ENCODE peak calls at places on chromosomes 13 and 19, in five cellular contexts. J is H9, P is mesenchymal stem cell, W is H1, X is trophoblast cell. F is an unnamed sample.

GRCh38 chr19:47573076-47574026 is at the start of gene ZNF541:
- DNase-seq in J (no peak), P (no peak), W (no peak), X (peak), F (no peak)

GRCh38 chr19:47005873-47006272 is 13.8 kb upstream of the NPAS1 start:
- DNase-seq in J (peak), P (no peak), W (no peak), X (no peak), F (no peak)

GRCh38 chr13:45446181-45446580 is 18.6 kb upstream of the COG3 start:
- DNase-seq in J (no peak), P (no peak), W (no peak), X (peak), F (no peak)

GRCh38 chr13:105343134-105343806 is 1192.2 kb downstream of the EFNB2 start:
- DNase-seq in J (no peak), P (no peak), W (no peak), X (no peak), F (no peak)

GRCh38 chr19:18205180-18205915 is 1.5 kb upstream of the RAB3A start:
- DNase-seq in J (peak), P (peak), W (no peak), X (peak), F (no peak)

GRCh38 chr13:26425439-26426358 is 131.8 kb upstream of the WASF3 start:
- DNase-seq in J (no peak), P (peak), W (no peak), X (no peak), F (no peak)

GRCh38 chr19:50005428-50005827 is 19.7 kb downstream of the VRK3 start:
- DNase-seq in J (no peak), P (no peak), W (no peak), X (no peak), F (no peak)

GRCh38 chr19:38421856-38422255 is 4.2 kb downstream of the RASGRP4 start:
- DNase-seq in J (no peak), P (no peak), W (no peak), X (no peak), F (no peak)

GRCh38 chr19:18726846-18727245 is 43.4 kb downstream of the CRTC1 start:
- DNase-seq in J (no peak), P (no peak), W (no peak), X (no peak), F (no peak)

GRCh38 chr19:10086032-10086903 is at the start of gene SHFL:
- DNase-seq in J (peak), P (peak), W (no peak), X (no peak), F (peak)

GRCh38 chr19:13670846-13671245 is 93.5 kb upstream of the MRI1 start:
- DNase-seq in J (no peak), P (no peak), W (no peak), X (no peak), F (no peak)

GRCh38 chr19:56949651-56950050 is 109.1 kb upstream of the PEG3 start:
- DNase-seq in J (no peak), P (no peak), W (no peak), X (no peak), F (no peak)

GRCh38 chr19:10863107-10863700 is 8.1 kb upstream of the CARM1 start:
- DNase-seq in J (no peak), P (peak), W (no peak), X (peak), F (no peak)

GRCh38 chr13:39590466-39591036 is 12.4 kb downstream of the LHFPL6 start:
- DNase-seq in J (no peak), P (no peak), W (no peak), X (no peak), F (no peak)

GRCh38 chr13:22127277-22128143 is 456.6 kb downstream of the FGF9 start:
- DNase-seq in J (no peak), P (no peak), W (no peak), X (no peak), F (no peak)

GRCh38 chr19:13082192-13083007 is 20.3 kb downstream of the LYL1 start:
- DNase-seq in J (peak), P (peak), W (no peak), X (no peak), F (no peak)

GRCh38 chr13:41107584-41108014 is 25.0 kb downstream of the KBTBD6 start:
- DNase-seq in J (peak), P (no peak), W (no peak), X (no peak), F (no peak)

GRCh38 chr19:10812902-10813404 is 23.1 kb downstream of the TMED1 start:
- DNase-seq in J (no peak), P (peak), W (no peak), X (peak), F (no peak)

GRCh38 chr13:71417205-71417604 is 449.8 kb downstream of the DACH1 start:
- DNase-seq in J (no peak), P (peak), W (no peak), X (no peak), F (no peak)

GRCh38 chr19:16070366-16070990 is 5.8 kb upstream of the TPM4 start:
- DNase-seq in J (no peak), P (no peak), W (no peak), X (no peak), F (no peak)

GRCh38 chr13:98004107-98004506 is 50.6 kb downstream of the IPO5 start:
- DNase-seq in J (no peak), P (peak), W (no peak), X (no peak), F (no peak)

GRCh38 chr13:110338441-110339101 is 31.5 kb downstream of the COL4A2 start:
- DNase-seq in J (no peak), P (peak), W (no peak), X (peak), F (peak)

GRCh38 chr19:39341122-39341719 is 1.0 kb upstream of the SAMD4B start:
- DNase-seq in J (peak), P (no peak), W (no peak), X (no peak), F (no peak)

GRCh38 chr19:12784394-12784870 is 6.9 kb upstream of the JUNB start:
- DNase-seq in J (no peak), P (peak), W (no peak), X (no peak), F (no peak)

GRCh38 chr13:104592127-104592526 is 1525.9 kb upstream of the SLC10A2 start:
- DNase-seq in J (no peak), P (peak), W (no peak), X (no peak), F (no peak)

GRCh38 chr13:72221276-72221962 is 354.4 kb upstream of the DACH1 start:
- DNase-seq in J (peak), P (peak), W (peak), X (peak), F (no peak)

GRCh38 chr19:5293607-5294089 is 47.0 kb downstream of the PTPRS start:
- DNase-seq in J (peak), P (peak), W (no peak), X (no peak), F (peak)

GRCh38 chr19:58277748-58278147 is 1.0 kb upstream of the ZNF8 start:
- DNase-seq in J (no peak), P (no peak), W (no peak), X (no peak), F (no peak)

GRCh38 chr13:74136089-74136658 is 2.0 kb upstream of the KLF12 start:
- DNase-seq in J (no peak), P (peak), W (no peak), X (no peak), F (no peak)

GRCh38 chr19:15251749-15252397 is 19.6 kb upstream of the EPHX3 start:
- DNase-seq in J (peak), P (peak), W (peak), X (peak), F (peak)

GRCh38 chr19:808176-808741 is 11.0 kb downstream of the PTBP1 start:
- DNase-seq in J (no peak), P (no peak), W (no peak), X (no peak), F (no peak)

GRCh38 chr19:54653181-54653809 is 9.5 kb upstream of the LILRB4 start:
- DNase-seq in J (no peak), P (peak), W (no peak), X (no peak), F (no peak)

GRCh38 chr19:16856091-16856490 is 26.9 kb downstream of the SIN3B start:
- DNase-seq in J (no peak), P (no peak), W (no peak), X (no peak), F (no peak)

GRCh38 chr13:59588717-59589067 is 575.0 kb downstream of the DIAPH3 start:
- DNase-seq in J (no peak), P (no peak), W (no peak), X (no peak), F (no peak)

GRCh38 chr19:1183543-1184172 is 9.6 kb upstream of the SBNO2 start:
- DNase-seq in J (peak), P (peak), W (no peak), X (peak), F (no peak)

DNA sequence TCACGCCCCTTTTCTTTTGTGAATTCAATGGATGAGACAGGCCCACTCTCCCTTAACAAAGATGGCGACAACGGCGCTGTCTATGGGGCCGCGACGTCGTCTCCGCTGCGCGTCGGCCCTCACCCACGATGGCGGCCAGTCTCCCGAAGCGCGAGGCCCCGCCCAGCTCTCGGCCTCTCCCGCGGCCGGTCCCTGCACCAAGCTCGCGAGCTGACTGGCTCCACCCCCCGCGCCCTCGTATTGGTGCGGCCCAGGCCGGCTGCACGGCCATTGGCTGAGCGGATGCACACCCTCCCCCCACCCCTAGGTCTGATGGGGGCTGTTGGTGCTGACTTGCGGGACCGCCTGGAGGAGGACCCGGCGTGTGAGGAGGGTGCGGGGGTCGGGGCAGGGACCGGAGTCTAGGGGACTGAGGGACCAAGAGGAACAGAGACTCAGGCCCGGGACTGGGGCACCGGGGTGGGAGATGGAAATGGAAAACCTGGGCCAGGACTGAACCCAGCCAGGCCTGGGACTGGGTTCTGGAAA is 4.8 kb downstream of the SPHK2 start:
- DNase-seq in J (peak), P (peak), W (peak), X (peak), F (peak)
- H3K18ac ChIP-seq in J (peak), P (no peak), W (peak), X (peak), F (peak)

GRCh38 chr13:23806874-23807522 is 82.2 kb downstream of the MIPEP start:
- DNase-seq in J (no peak), P (no peak), W (no peak), X (no peak), F (no peak)

GRCh38 chr13:23804166-23804565 is 85.0 kb downstream of the MIPEP start:
- DNase-seq in J (no peak), P (no peak), W (no peak), X (no peak), F (no peak)

GRCh38 chr13:23808803-23809202 is 80.4 kb downstream of the MIPEP start:
- DNase-seq in J (no peak), P (no peak), W (no peak), X (peak), F (no peak)

GRCh38 chr13:23801141-23801540 is 88.1 kb downstream of the MIPEP start:
- DNase-seq in J (no peak), P (no peak), W (no peak), X (peak), F (no peak)

GRCh38 chr13:23805015-23805583 is 84.1 kb downstream of the MIPEP start:
- DNase-seq in J (no peak), P (no peak), W (no peak), X (no peak), F (no peak)
- H2BK12ac ChIP-seq in J (no peak), P (no peak), W (no peak), X (no peak), F (no peak)

GRCh38 chr13:75717525-75717924 is 81.4 kb downstream of the LMO7 start:
- DNase-seq in J (no peak), P (no peak), W (no peak), X (no peak), F (no peak)

GRCh38 chr13:75715598-75716523 is 79.7 kb downstream of the LMO7 start:
- DNase-seq in J (no peak), P (peak), W (no peak), X (no peak), F (no peak)

DNA sequence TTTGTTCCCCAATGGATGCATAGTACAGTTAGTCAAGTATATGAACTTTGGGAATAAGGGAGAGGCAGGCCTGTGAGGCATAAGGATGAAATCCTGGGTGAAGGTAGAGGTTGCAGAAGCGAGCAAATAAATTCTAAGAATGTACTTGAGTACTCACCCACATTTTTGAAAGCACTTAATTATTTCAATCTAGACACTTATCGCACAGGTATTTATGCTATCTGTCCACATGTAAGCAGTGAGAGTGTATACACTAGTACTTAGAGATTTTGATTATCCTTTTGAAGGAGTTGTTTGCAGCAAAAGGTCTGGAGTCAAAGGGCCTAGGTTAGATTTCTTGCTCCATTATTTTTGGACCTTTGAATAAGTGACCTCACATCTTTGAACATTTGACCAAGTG is 77.7 kb downstream of the LMO7 start:
- DNase-seq in J (no peak), P (no peak), W (no peak), X (peak), F (no peak)
- H2BK5ac ChIP-seq in J (no peak), P (no peak), W (no peak), X (no peak), F (no peak)

DNA sequence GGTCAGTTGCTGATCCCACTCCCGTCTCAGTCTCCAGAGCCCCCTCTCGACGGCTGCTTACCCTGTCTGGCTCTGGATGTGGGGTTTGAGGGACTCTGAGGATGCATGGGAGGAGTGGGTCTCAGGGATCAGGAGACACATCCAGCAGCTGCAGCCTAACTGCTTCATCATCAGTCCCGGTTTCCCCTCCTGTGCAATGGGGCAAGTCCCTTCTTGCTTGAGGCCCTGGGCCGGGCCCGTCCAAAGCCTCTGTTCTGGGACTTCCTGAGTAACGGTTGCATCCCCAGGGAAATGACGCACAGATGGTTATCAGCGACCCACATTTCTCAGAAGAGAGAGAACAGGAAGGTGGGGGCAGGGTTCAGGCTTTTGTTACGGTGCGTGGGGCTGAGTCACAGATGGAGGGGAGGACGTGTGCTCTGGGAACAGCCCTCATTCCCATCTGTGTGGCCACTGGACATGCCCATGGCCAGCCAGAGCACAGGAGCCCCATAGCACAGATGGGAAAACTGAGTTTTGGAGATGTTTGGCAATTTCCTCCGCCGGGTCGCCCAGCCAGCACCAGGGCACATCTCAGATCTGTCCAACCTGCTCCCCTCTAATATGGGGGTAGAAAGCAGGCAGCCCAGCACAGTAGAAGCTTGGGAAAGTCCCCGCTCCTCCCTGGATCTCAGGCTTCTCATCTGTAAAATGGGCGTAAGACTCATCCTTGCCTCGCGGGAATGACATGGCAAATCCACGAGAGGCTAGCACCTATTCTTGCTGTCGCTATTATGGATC is 19.3 kb downstream of the GNA15 start:
- DNase-seq in J (no peak), P (peak), W (no peak), X (peak), F (no peak)
- H3K18ac ChIP-seq in J (no peak), P (peak), W (no peak), X (peak), F (no peak)

GRCh38 chr13:80201686-80202085 is 139.2 kb downstream of the SPRY2 start:
- DNase-seq in J (no peak), P (no peak), W (no peak), X (no peak), F (no peak)
- H2BK12ac ChIP-seq in J (no peak), P (no peak), W (no peak), X (no peak), F (no peak)

GRCh38 chr13:33003458-33004019 is 12.7 kb upstream of the KL start:
- DNase-seq in J (no peak), P (no peak), W (no peak), X (no peak), F (no peak)
- H2BK5ac ChIP-seq in J (no peak), P (no peak), W (no peak), X (no peak), F (no peak)